ENCODE peak calls at places on chromosomes 7 and 10, in ten cellular contexts. V is heart right ventricle, Z is astrocyte of the spinal cord, D is ascending aorta, L is psoas muscle, A is choroid plexus epithelial cell, K is lower lobe of right lung, G is neural progenitor cell, I is BJ, C is epithelial cell of esophagus. R is an unnamed sample.

GRCh38 chr10:5033061-5033770 is 29.6 kb upstream of the AKR1C2 start:
- DNase-seq in G (no peak), K (no peak), D (no peak), I (peak), A (peak), C (peak), Z (peak), L (no peak), V (no peak), R (no peak)

GRCh38 chr7:44964384-44964830 is 14.4 kb downstream of the MYO1G start:
- DNase-seq in A (peak), D (no peak), I (no peak), C (peak), L (no peak), Z (no peak), G (peak), V (no peak), K (no peak), R (no peak)

GRCh38 chr7:26500749-26501352 is 209.2 kb downstream of the SNX10 start:
- DNase-seq in I (no peak), L (no peak), A (peak), V (no peak), D (no peak), K (no peak), C (peak), Z (peak), G (peak), R (no peak)

GRCh38 chr10:43076876-43077420 is at the start of gene RET:
- DNase-seq in A (no peak), G (peak), Z (no peak), V (peak), D (no peak), K (no peak), C (peak), L (peak), I (no peak), R (no peak)

GRCh38 chr7:112358456-112358855 is 91.8 kb upstream of the IFRD1 start:
- DNase-seq in I (no peak), D (no peak), Z (no peak), G (no peak), C (peak), V (no peak), L (no peak), A (no peak), K (no peak), R (no peak)

GRCh38 chr7:27119412-27119911 is 11.1 kb downstream of the HOXA4 start:
- DNase-seq in Z (no peak), V (no peak), G (no peak), K (no peak), A (no peak), D (no peak), I (no peak), L (no peak), C (no peak), R (no peak)

GRCh38 chr7:92904292-92905131 is 68.1 kb upstream of the CDK6 start:
- DNase-seq in Z (peak), I (peak), A (peak), G (no peak), V (no peak), K (peak), L (peak), C (peak), D (no peak), R (peak)

GRCh38 chr7:30027065-30027456 is 559 bp upstream of the FKBP14 start:
- DNase-seq in K (no peak), I (no peak), D (no peak), A (peak), L (no peak), V (no peak), G (no peak), C (peak), Z (no peak), R (peak)

GRCh38 chr10:104085801-104086400 is at the start of gene COL17A1:
- DNase-seq in A (no peak), K (no peak), L (no peak), Z (no peak), C (peak), D (no peak), G (no peak), V (no peak), I (no peak), R (no peak)

GRCh38 chr7:105707967-105708580 is 126.8 kb upstream of the EFCAB10 start:
- DNase-seq in Z (no peak), A (no peak), C (no peak), V (no peak), I (no peak), D (no peak), K (no peak), L (no peak), G (no peak), R (no peak)

GRCh38 chr7:84665339-84665738 is 470.8 kb upstream of the SEMA3A start:
- DNase-seq in L (no peak), I (no peak), C (no peak), D (no peak), Z (no peak), G (peak), A (no peak), V (no peak), K (no peak), R (no peak)

GRCh38 chr7:130242198-130243014 is 24.3 kb upstream of the CPA2 start:
- DNase-seq in D (no peak), V (peak), A (peak), I (no peak), L (peak), G (peak), C (peak), K (peak), Z (peak), R (no peak)

GRCh38 chr7:69962077-69962855 is 364.0 kb downstream of the AUTS2 start:
- DNase-seq in A (no peak), V (peak), L (peak), D (no peak), C (no peak), Z (peak), I (no peak), K (peak), G (no peak), R (no peak)

GRCh38 chr10:27100800-27101347 is 580 bp upstream of the ANKRD26 start:
- DNase-seq in A (no peak), C (no peak), K (no peak), I (no peak), L (no peak), Z (no peak), D (no peak), V (no peak), G (peak), R (no peak)

GRCh38 chr10:132392811-132393694 is 3.9 kb upstream of the PWWP2B start:
- DNase-seq in L (peak), D (no peak), Z (no peak), G (no peak), K (no peak), C (peak), V (no peak), A (no peak), I (no peak), R (no peak)

GRCh38 chr7:121450631-121451030 is 54.5 kb upstream of the FAM3C start:
- DNase-seq in K (no peak), L (no peak), C (no peak), G (no peak), V (no peak), A (no peak), I (no peak), D (no peak), Z (no peak), R (no peak)

GRCh38 chr10:131161087-131161486 is 150.4 kb downstream of the TCERG1L start:
- DNase-seq in G (no peak), C (no peak), L (no peak), Z (no peak), A (no peak), D (no peak), I (no peak), V (no peak), K (no peak), R (no peak)

GRCh38 chr10:36783400-36783799 is 342.0 kb upstream of the ANKRD30A start:
- DNase-seq in V (no peak), K (no peak), A (no peak), D (no peak), G (no peak), L (no peak), C (no peak), Z (no peak), I (no peak), R (no peak)

GRCh38 chr10:33566001-33566400 is 231.5 kb upstream of the NRP1 start:
- DNase-seq in L (no peak), G (no peak), Z (no peak), C (peak), D (no peak), I (no peak), A (no peak), V (no peak), K (no peak), R (no peak)

GRCh38 chr7:121558288-121558687 is 162.2 kb upstream of the FAM3C start:
- DNase-seq in K (no peak), Z (no peak), A (no peak), V (no peak), C (no peak), L (no peak), D (no peak), I (no peak), G (peak), R (no peak)

GRCh38 chr10:88117227-88117626 is 253.8 kb downstream of the PTEN start:
- DNase-seq in G (no peak), L (no peak), D (no peak), Z (no peak), A (no peak), K (no peak), I (no peak), V (no peak), C (no peak), R (no peak)

GRCh38 chr10:77583527-77583926 is 54.1 kb downstream of the KCNMA1 start:
- DNase-seq in A (no peak), G (no peak), I (no peak), K (no peak), C (peak), V (no peak), L (no peak), D (no peak), Z (no peak), R (no peak)

GRCh38 chr7:98165827-98166667 is 45.2 kb upstream of the BHLHA15 start:
- DNase-seq in C (peak), K (peak), V (peak), Z (peak), L (peak), G (peak), A (peak), D (no peak), I (no peak), R (no peak)

GRCh38 chr10:84818956-84819355 is 490.6 kb downstream of the CCSER2 start:
- DNase-seq in L (no peak), V (no peak), K (no peak), G (no peak), I (no peak), D (no peak), Z (no peak), C (no peak), A (no peak), R (no peak)

GRCh38 chr10:103454026-103454425 is 1.9 kb upstream of the CALHM2 start:
- DNase-seq in G (no peak), C (no peak), V (no peak), I (no peak), A (no peak), D (no peak), Z (no peak), L (peak), K (no peak), R (no peak)

GRCh38 chr10:22764639-22765038 is 50.3 kb upstream of the PIP4K2A start:
- DNase-seq in Z (no peak), L (no peak), D (no peak), K (no peak), C (no peak), G (no peak), A (no peak), I (no peak), V (no peak), R (no peak)

GRCh38 chr10:15253951-15254807 is 85.7 kb upstream of the NMT2 start:
- DNase-seq in A (no peak), K (no peak), G (no peak), Z (no peak), I (no peak), L (no peak), C (no peak), V (no peak), D (no peak), R (no peak)

GRCh38 chr7:126578338-126578737 is 674.4 kb downstream of the GRM8 start:
- DNase-seq in D (no peak), I (no peak), L (no peak), K (no peak), A (no peak), C (no peak), V (no peak), Z (no peak), G (peak), R (no peak)

GRCh38 chr7:10225265-10225664 is 748.4 kb upstream of the PHF14 start:
- DNase-seq in Z (no peak), D (no peak), A (no peak), K (no peak), V (no peak), L (no peak), G (peak), C (no peak), I (no peak), R (no peak)

GRCh38 chr7:138902156-138902555 is 79.0 kb downstream of the KIAA1549 start:
- DNase-seq in K (no peak), L (no peak), D (no peak), I (no peak), A (no peak), C (no peak), V (no peak), Z (no peak), G (no peak), R (no peak)

GRCh38 chr7:106521115-106521514 is 139.8 kb downstream of the CCDC71L start:
- DNase-seq in L (no peak), A (peak), V (no peak), K (no peak), G (no peak), D (no peak), Z (no peak), C (peak), I (no peak), R (no peak)

GRCh38 chr7:114924066-114924712 is 2.3 kb downstream of the MDFIC start:
- DNase-seq in D (no peak), V (no peak), Z (no peak), K (no peak), I (no peak), C (peak), A (no peak), G (no peak), L (no peak), R (no peak)

DNA sequence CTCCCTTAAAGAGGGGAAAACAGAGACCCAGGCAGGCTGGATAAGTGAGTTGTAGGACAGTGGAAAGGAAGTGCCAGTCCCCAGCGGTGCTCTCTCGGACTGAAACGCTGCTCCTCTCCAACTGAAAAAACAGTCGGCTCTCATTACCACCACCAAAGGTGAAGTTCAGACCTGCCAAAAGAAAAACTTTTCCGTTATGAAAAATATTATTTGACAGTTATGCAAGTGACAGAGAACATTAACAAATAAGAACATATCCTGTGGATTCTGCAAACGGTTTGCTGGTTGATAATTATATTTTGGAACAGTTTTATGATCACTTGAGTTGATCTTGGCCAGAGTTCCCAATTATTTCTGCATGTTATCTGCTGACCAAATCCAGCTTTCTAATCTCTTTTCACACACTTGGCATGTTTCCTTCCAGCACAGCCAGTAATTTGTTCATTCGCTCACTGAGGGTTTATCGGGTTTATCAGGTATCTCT is 82.6 kb downstream of the PTPRE start:
- DNase-seq in L (no peak), V (no peak), A (peak), Z (no peak), G (no peak), I (no peak), K (no peak), D (no peak), C (no peak), R (no peak)
- H3K4me3 ChIP-seq in L (no peak), V (peak), A (no peak), Z (no peak), G (no peak), I (no peak), K (no peak), D (no peak), C (no peak), R (no peak)

GRCh38 chr10:106175760-106176377 is 988.6 kb downstream of the SORCS1 start:
- DNase-seq in A (peak), K (no peak), L (no peak), Z (peak), C (peak), V (no peak), G (no peak), D (no peak), I (no peak), R (no peak)
- TF ChIP-seq CTCF in A (peak), K (peak), L (peak), Z (peak), C (peak), V (peak), G (peak), D (no peak), I (peak), R (peak)

DNA sequence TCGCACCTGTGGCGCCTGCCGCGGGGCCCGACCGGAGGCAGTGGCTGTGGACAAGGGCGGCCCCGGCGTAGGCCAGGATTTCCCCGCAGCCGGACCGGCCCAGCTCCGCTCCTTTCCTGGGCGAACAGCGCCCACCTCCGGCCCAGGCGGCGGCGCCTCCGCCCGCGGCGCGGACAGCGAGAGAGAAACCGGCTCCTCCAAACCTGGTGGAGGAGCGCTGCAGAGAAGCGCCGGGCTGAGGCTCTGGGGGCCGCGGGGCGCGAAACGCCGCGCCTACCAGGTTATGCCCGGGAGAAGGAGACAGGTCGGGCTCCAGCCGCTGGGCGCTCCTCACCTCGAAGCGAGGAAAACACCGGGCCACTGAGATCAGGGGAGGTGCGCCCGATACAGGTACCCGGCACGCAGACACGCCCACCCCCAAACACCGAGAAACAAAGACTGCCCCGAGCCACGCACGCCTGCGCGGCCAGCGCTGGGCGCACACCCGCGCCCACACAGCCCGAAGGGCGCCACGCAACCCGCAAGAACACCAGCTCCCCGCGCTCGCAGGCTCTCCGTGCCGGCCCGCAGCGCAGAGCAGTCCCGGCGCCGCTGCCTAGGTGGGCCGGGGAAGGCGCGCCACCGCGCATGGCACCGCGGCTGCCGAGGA is 3.3 kb downstream of the GRID1 start:
- DNase-seq in K (peak), D (no peak), C (peak), G (peak), L (peak), A (peak), I (no peak), V (no peak), Z (no peak), R (no peak)
- H3K4me3 ChIP-seq in K (peak), D (peak), C (peak), G (peak), L (peak), A (no peak), I (no peak), V (no peak), Z (no peak), R (peak)

GRCh38 chr7:71746004-71746403 is 614.1 kb downstream of the GALNT17 start:
- DNase-seq in V (no peak), C (no peak), K (no peak), A (no peak), L (no peak), G (peak), Z (no peak), I (no peak), D (no peak), R (no peak)
- TF ChIP-seq CTCF in V (no peak), C (no peak), K (no peak), A (no peak), L (no peak), G (peak), Z (no peak), I (no peak), D (no peak), R (no peak)

GRCh38 chr10:71621783-71622526 is 97.6 kb downstream of the C10orf105 start:
- DNase-seq in A (peak), D (no peak), Z (peak), L (no peak), G (peak), C (peak), K (no peak), V (peak), I (peak), R (peak)
- H3K4me3 ChIP-seq in A (no peak), D (peak), Z (no peak), L (no peak), G (no peak), C (no peak), K (no peak), V (no peak), I (no peak), R (no peak)

DNA sequence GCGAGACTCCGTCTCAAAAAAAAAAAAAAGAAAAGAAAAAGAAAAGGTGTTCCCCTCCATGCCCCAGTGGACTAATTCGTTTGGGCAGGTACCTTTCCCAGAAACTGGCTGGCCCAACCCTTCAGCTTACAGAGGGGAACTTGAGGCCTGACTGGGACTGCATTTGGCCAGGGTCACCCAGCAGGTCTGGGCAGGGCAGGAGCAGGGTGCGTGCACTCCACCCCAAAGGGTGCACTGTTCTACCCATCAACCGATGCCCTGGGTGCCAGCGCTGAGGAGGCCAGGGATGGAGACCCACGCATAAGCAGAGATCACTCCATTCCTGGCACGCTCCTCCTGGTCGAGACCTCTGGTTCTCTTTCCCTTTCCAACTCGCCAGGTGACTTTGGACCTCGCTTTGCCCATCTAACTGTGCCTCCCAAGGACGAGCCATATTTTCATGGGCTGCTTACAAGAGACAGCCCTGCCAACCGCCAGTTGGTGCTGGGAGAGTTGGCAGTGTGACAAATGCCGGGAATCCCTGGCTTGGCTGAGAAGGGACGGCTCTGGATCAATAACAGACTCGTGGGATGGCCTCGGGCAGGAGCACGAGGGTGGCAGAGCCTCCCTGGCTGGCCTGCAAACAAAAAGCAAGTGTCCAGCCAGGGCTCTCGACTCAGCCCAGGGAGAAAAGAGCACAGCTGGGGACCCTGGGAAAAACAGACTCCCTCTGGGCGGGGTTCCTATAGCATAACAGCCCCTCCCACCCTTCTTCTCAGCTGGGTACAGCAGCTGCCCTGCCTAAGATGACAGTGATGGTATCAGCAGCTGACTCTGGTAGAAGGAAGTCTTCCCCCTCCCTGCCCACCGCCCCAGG is 7.9 kb downstream of the HSPB1 start:
- DNase-seq in Z (peak), G (no peak), V (no peak), K (no peak), I (no peak), C (peak), D (no peak), A (no peak), L (no peak), R (no peak)
- TF ChIP-seq CTCF in Z (no peak), G (no peak), V (no peak), K (no peak), I (no peak), C (no peak), D (no peak), A (no peak), L (no peak), R (no peak)

GRCh38 chr10:24208661-24209420 is at the start of gene KIAA1217:
- DNase-seq in G (peak), V (peak), A (peak), K (peak), I (no peak), C (peak), Z (peak), L (peak), D (no peak), R (no peak)
- H3K4me3 ChIP-seq in G (peak), V (peak), A (peak), K (peak), I (peak), C (peak), Z (peak), L (peak), D (peak), R (peak)

R was measured in epithelial cell of proximal tubule.